ENCODE peak calls at places on chromosomes 11 and 22, in eight cellular contexts. K is aorta, A is SK-N-SH, Y is GM23338, D is MM.1S, T is lower lobe of right lung, M is neural progenitor cell, W is psoas muscle. B is an unnamed sample.

GRCh38 chr22:25062378-25063095 is 110.0 kb downstream of the KIAA1671 start:
- DNase-seq in K (peak; percentile 56), A (peak; percentile 54), Y (no peak), D (no peak), T (no peak), M (no peak), W (no peak), B (no peak)

GRCh38 chr22:30336752-30337460 is 10.2 kb upstream of the TBC1D10A start:
- DNase-seq in K (no peak), A (no peak), Y (no peak), D (no peak), T (no peak), M (no peak), W (peak; percentile 41), B (no peak)

GRCh38 chr11:15591112-15591537 is 476.4 kb downstream of the INSC start:
- DNase-seq in K (no peak), A (no peak), Y (no peak), D (no peak), T (no peak), M (no peak), W (no peak), B (no peak)

GRCh38 chr11:30392221-30392784 is 69.4 kb downstream of the ARL14EP start:
- DNase-seq in K (no peak), A (no peak), Y (no peak), D (no peak), T (no peak), M (no peak), W (no peak), B (no peak)

GRCh38 chr11:86802601-86803051 is 2.3 kb downstream of the PRSS23 start:
- DNase-seq in K (no peak), A (peak; percentile 43), Y (peak; percentile 81), D (peak; percentile 56), T (no peak), M (peak; percentile 77), W (no peak), B (peak; percentile 84)

GRCh38 chr11:13126430-13126829 is 117.3 kb downstream of the RASSF10 start:
- DNase-seq in K (no peak), A (no peak), Y (no peak), D (no peak), T (no peak), M (no peak), W (no peak), B (peak; percentile 80)

GRCh38 chr11:134226806-134227325 is 2.4 kb downstream of the VPS26B start:
- DNase-seq in K (no peak), A (no peak), Y (no peak), D (no peak), T (no peak), M (no peak), W (no peak), B (no peak)

GRCh38 chr11:72584933-72585597 is 89.2 kb downstream of the PDE2A start:
- DNase-seq in K (peak; percentile 37), A (no peak), Y (no peak), D (no peak), T (peak; percentile 20), M (no peak), W (no peak), B (no peak)

GRCh38 chr11:66856496-66857233 is at the start of gene LRFN4:
- DNase-seq in K (peak; percentile 60), A (peak; percentile 90), Y (peak; percentile 78), D (no peak), T (no peak), M (peak; percentile 87), W (no peak), B (peak; percentile 52)

GRCh38 chr11:130829801-130830562 is 86.3 kb downstream of the SNX19 start:
- DNase-seq in K (peak; percentile 68), A (no peak), Y (no peak), D (no peak), T (no peak), M (no peak), W (peak; percentile 74), B (no peak)

GRCh38 chr11:133516845-133517244 is 15.5 kb downstream of the OPCML start:
- DNase-seq in K (no peak), A (no peak), Y (no peak), D (no peak), T (no peak), M (no peak), W (no peak), B (no peak)

GRCh38 chr11:19953909-19954308 is 206.4 kb downstream of the DBX1 start:
- DNase-seq in K (no peak), A (no peak), Y (peak; percentile 71), D (no peak), T (no peak), M (peak; percentile 65), W (no peak), B (peak; percentile 40)

GRCh38 chr11:79413258-79413657 is 27.6 kb downstream of the TENM4 start:
- DNase-seq in K (peak; percentile 92), A (peak; percentile 77), Y (peak; percentile 61), D (no peak), T (no peak), M (peak; percentile 68), W (peak; percentile 90), B (peak; percentile 65)

GRCh38 chr11:132490976-132491375 is 1041.3 kb downstream of the OPCML start:
- DNase-seq in K (no peak), A (no peak), Y (no peak), D (no peak), T (no peak), M (no peak), W (no peak), B (peak; percentile 93)

GRCh38 chr11:101844608-101845007 is 70.2 kb upstream of the CEP126 start:
- DNase-seq in K (no peak), A (no peak), Y (no peak), D (no peak), T (no peak), M (no peak), W (no peak), B (no peak)

GRCh38 chr22:42294034-42294985 is 23.9 kb upstream of the TCF20 start:
- DNase-seq in K (peak; percentile 66), A (no peak), Y (peak; percentile 92), D (no peak), T (no peak), M (peak; percentile 93), W (no peak), B (no peak)

GRCh38 chr22:37659066-37659896 is 758 bp downstream of the PDXP start:
- DNase-seq in K (no peak), A (peak; percentile 72), Y (no peak), D (peak; percentile 33), T (peak; percentile 64), M (no peak), W (no peak), B (no peak)

GRCh38 chr11:109986488-109986887 is 106.7 kb upstream of the ZC3H12C start:
- DNase-seq in K (no peak), A (no peak), Y (no peak), D (no peak), T (no peak), M (no peak), W (no peak), B (no peak)

GRCh38 chr11:46338988-46339666 is 8.1 kb upstream of the DGKZ start:
- DNase-seq in K (no peak), A (no peak), Y (peak; percentile 97), D (no peak), T (no peak), M (peak; percentile 67), W (peak; percentile 33), B (no peak)

GRCh38 chr22:39994046-39994565 is 648 bp upstream of the FAM83F start:
- DNase-seq in K (no peak), A (no peak), Y (no peak), D (no peak), T (no peak), M (no peak), W (no peak), B (peak; percentile 71)

GRCh38 chr11:71537537-71537936 is 288 bp upstream of the KRTAP5-8 start:
- DNase-seq in K (no peak), A (no peak), Y (no peak), D (no peak), T (no peak), M (no peak), W (no peak), B (no peak)

GRCh38 chr11:108975641-108976071 is 310.8 kb downstream of the DDX10 start:
- DNase-seq in K (no peak), A (no peak), Y (no peak), D (no peak), T (no peak), M (no peak), W (no peak), B (no peak)

GRCh38 chr11:23556163-23556750 is 696.0 kb upstream of the CCDC179 start:
- DNase-seq in K (no peak), A (no peak), Y (peak; percentile 14), D (no peak), T (no peak), M (no peak), W (no peak), B (no peak)

GRCh38 chr11:12124306-12124705 is 13.9 kb downstream of the MICAL2 start:
- DNase-seq in K (no peak), A (no peak), Y (no peak), D (no peak), T (no peak), M (no peak), W (no peak), B (no peak)
- H3K4me1 ChIP-seq in K (peaks cover 9% of the 10 kb centered on the region), A (peaks cover 32% of the 10 kb centered on the region), Y (no peaks in the 10 kb centered on the region), D (no peaks in the 10 kb centered on the region), T (peaks cover 69% of the 10 kb centered on the region), M (peaks cover 6% of the 10 kb centered on the region), W (peaks cover 2% of the 10 kb centered on the region), B (peaks cover 53% of the 10 kb centered on the region)

GRCh38 chr11:124756033-124756752 is 4.1 kb upstream of the VSIG2 start:
- DNase-seq in K (no peak), A (peak; percentile 7), Y (no peak), D (no peak), T (no peak), M (no peak), W (no peak), B (no peak)
- H3K27me3 ChIP-seq in K (no peaks in the 10 kb centered on the region), A (no peaks in the 10 kb centered on the region), Y (peaks cover 100% of the 10 kb centered on the region), D (no peaks in the 10 kb centered on the region), T (peaks cover 29% of the 10 kb centered on the region), M (peaks cover 88% of the 10 kb centered on the region), W (no peaks in the 10 kb centered on the region), B (peaks cover 94% of the 10 kb centered on the region)

GRCh38 chr11:114307524-114308203 is 11.5 kb downstream of the NNMT start:
- DNase-seq in K (peak; percentile 91), A (no peak), Y (no peak), D (no peak), T (peak; percentile 76), M (no peak), W (peak; percentile 76), B (no peak)

GRCh38 chr11:114308689-114309089 is 12.5 kb downstream of the NNMT start:
- DNase-seq in K (peak; percentile 60), A (no peak), Y (no peak), D (no peak), T (no peak), M (no peak), W (no peak), B (no peak)

GRCh38 chr11:114310095-114310494 is 13.9 kb downstream of the NNMT start:
- DNase-seq in K (no peak), A (no peak), Y (no peak), D (no peak), T (no peak), M (no peak), W (no peak), B (no peak)

GRCh38 chr11:114311946-114312345 is 15.7 kb downstream of the NNMT start:
- DNase-seq in K (no peak), A (no peak), Y (no peak), D (no peak), T (no peak), M (no peak), W (no peak), B (no peak)

GRCh38 chr11:114309517-114309916 is 13.3 kb downstream of the NNMT start:
- DNase-seq in K (no peak), A (no peak), Y (no peak), D (no peak), T (no peak), M (no peak), W (no peak), B (no peak)
- H3K27ac ChIP-seq in K (peak overlapping the region; percentile 98), A (peak overlapping the region; percentile 86), Y (no peak overlapping the region), D (no peak overlapping the region), T (peak overlapping the region; percentile 82), M (no peak overlapping the region), W (no peak overlapping the region), B (no peak overlapping the region)

GRCh38 chr11:8058216-8058615 is 22.8 kb upstream of the TUB start:
- DNase-seq in K (no peak), A (no peak), Y (no peak), D (no peak), T (no peak), M (no peak), W (no peak), B (no peak)
- H3K4me1 ChIP-seq in K (no peaks in the 10 kb centered on the region), A (no peaks in the 10 kb centered on the region), Y (no peaks in the 10 kb centered on the region), D (no peaks in the 10 kb centered on the region), T (peaks cover 4% of the 10 kb centered on the region), M (no peaks in the 10 kb centered on the region), W (peaks cover 9% of the 10 kb centered on the region), B (no peaks in the 10 kb centered on the region)

B was measured in foreskin keratinocyte.